ENCODE peak calls at places on chromosomes 12 and 14, in ten cellular contexts. O, U, M, S, Q, C, D, J, G and B are unnamed samples.

GRCh38 chr12:106030210-106031175 is 108.3 kb downstream of the NUAK1 start:
- DNase-seq in U (no peak), S (no peak), C (no peak), J (no peak), Q (no peak), G (peak; percentile 15), M (no peak), O (peak; percentile 17), D (no peak), B (no peak)

GRCh38 chr14:105738638-105739037 is 212.3 kb downstream of the TMEM121 start:
- DNase-seq in G (no peak), D (no peak), J (no peak), Q (no peak), U (no peak), O (no peak), M (no peak), C (no peak), S (no peak), B (peak; percentile 64)

GRCh38 chr14:102584871-102585869 is 7.3 kb upstream of the RCOR1 start:
- DNase-seq in C (peak; percentile 61), U (peak; percentile 56), Q (no peak), G (peak; percentile 43), S (no peak), J (no peak), O (peak; percentile 88), D (no peak), M (no peak), B (no peak)

GRCh38 chr12:110971189-110971920 is 51.0 kb upstream of the MYL2 start:
- DNase-seq in U (no peak), D (no peak), G (no peak), J (no peak), Q (no peak), C (no peak), S (no peak), M (no peak), O (no peak), B (no peak)

GRCh38 chr14:70665448-70666363 is 24.0 kb downstream of the TTC9 start:
- DNase-seq in U (peak; percentile 84), C (peak; percentile 91), Q (no peak), G (no peak), D (no peak), O (no peak), S (peak; percentile 33), M (peak; percentile 45), J (no peak), B (no peak)

GRCh38 chr12:29741342-29742241 is 42.1 kb downstream of the TMTC1 start:
- DNase-seq in S (no peak), D (no peak), G (no peak), U (no peak), M (no peak), O (no peak), Q (no peak), C (no peak), J (no peak), B (no peak)

GRCh38 chr12:118164798-118165486 is 29.0 kb downstream of the PEBP1 start:
- DNase-seq in G (peak; percentile 56), D (no peak), O (peak; percentile 83), U (no peak), J (no peak), M (peak; percentile 18), C (no peak), S (no peak), Q (peak; percentile 10), B (no peak)

GRCh38 chr12:127400231-127400630 is 866.7 kb upstream of the TMEM132C start:
- DNase-seq in M (no peak), U (no peak), D (no peak), C (no peak), O (no peak), Q (no peak), G (no peak), S (no peak), J (no peak), B (no peak)

GRCh38 chr14:35389315-35389667 is 15.3 kb downstream of the NFKBIA start:
- DNase-seq in D (no peak), C (no peak), J (no peak), Q (no peak), O (no peak), U (no peak), M (no peak), S (no peak), G (no peak), B (no peak)

GRCh38 chr12:132490481-132491348 is 764 bp downstream of the FBRSL1 start:
- DNase-seq in D (peak; percentile 90), O (no peak), C (no peak), S (no peak), U (no peak), J (no peak), Q (no peak), M (no peak), G (peak; percentile 66), B (peak; percentile 92)

GRCh38 chr14:101977311-101978071 is 13.1 kb downstream of the DYNC1H1 start:
- DNase-seq in U (no peak), D (no peak), C (no peak), S (no peak), Q (no peak), O (no peak), M (no peak), J (no peak), G (no peak), B (no peak)

GRCh38 chr14:77988096-77988870 is 181.9 kb upstream of the NRXN3 start:
- DNase-seq in U (no peak), J (no peak), S (no peak), O (no peak), M (no peak), G (no peak), D (no peak), C (no peak), Q (no peak), B (no peak)

GRCh38 chr12:64036414-64036813 is 185.7 kb downstream of the KICS2 start:
- DNase-seq in G (no peak), D (no peak), Q (no peak), C (no peak), U (no peak), M (no peak), J (no peak), O (no peak), S (no peak), B (no peak)

GRCh38 chr14:38143651-38144505 is 63.8 kb upstream of the SSTR1 start:
- DNase-seq in Q (no peak), D (no peak), U (no peak), J (no peak), M (no peak), S (no peak), O (peak; percentile 61), G (no peak), C (no peak), B (no peak)

GRCh38 chr12:113214938-113215400 is 6.3 kb upstream of the TPCN1 start:
- DNase-seq in D (no peak), O (no peak), Q (peak; percentile 81), U (peak; percentile 53), C (no peak), J (peak; percentile 91), M (peak; percentile 93), S (no peak), G (peak; percentile 45), B (no peak)

GRCh38 chr12:51686727-51687126 is 95.7 kb downstream of the SCN8A start:
- DNase-seq in D (no peak), M (no peak), S (no peak), O (no peak), G (no peak), Q (no peak), U (no peak), C (no peak), J (no peak), B (no peak)

GRCh38 chr14:94306047-94306978 is 13.2 kb upstream of the SERPINA10 start:
- DNase-seq in U (no peak), S (no peak), D (no peak), G (no peak), C (no peak), Q (no peak), J (no peak), O (no peak), M (no peak), B (no peak)

GRCh38 chr14:71324767-71325272 is 417.6 kb downstream of the PCNX1 start:
- DNase-seq in S (no peak), U (peak; percentile 37), O (peak; percentile 66), J (no peak), M (no peak), D (no peak), G (no peak), Q (no peak), C (no peak), B (no peak)

GRCh38 chr12:25592725-25593495 is 39.8 kb upstream of the LMNTD1 start:
- DNase-seq in Q (no peak), G (no peak), J (no peak), O (no peak), S (no peak), D (no peak), M (no peak), U (no peak), C (no peak), B (no peak)

GRCh38 chr12:37672655-37673260 is 643.8 kb upstream of the ALG10B start:
- DNase-seq in C (no peak), Q (no peak), S (no peak), M (no peak), U (no peak), O (peak; percentile 0), G (no peak), D (no peak), J (no peak), B (no peak)

GRCh38 chr12:15700595-15700994 is 88.6 kb downstream of the EPS8 start:
- DNase-seq in G (no peak), D (no peak), S (no peak), Q (no peak), C (no peak), O (no peak), M (peak; percentile 85), U (no peak), J (no peak), B (no peak)

GRCh38 chr12:9792961-9793617 is 32.4 kb upstream of the CD69 start:
- DNase-seq in Q (no peak), D (no peak), U (no peak), M (no peak), J (no peak), O (no peak), C (no peak), G (no peak), S (no peak), B (no peak)
- TF ChIP-seq POLR2AphosphoS5 in Q (no peak), D (no peak), U (no peak), M (no peak), J (no peak), O (no peak), C (no peak), G (no peak), S (no peak), B (no peak)

GRCh38 chr12:11893998-11894397 is 176.7 kb upstream of the BCL2L14 start:
- DNase-seq in J (no peak), C (no peak), O (no peak), Q (no peak), S (no peak), U (no peak), D (no peak), M (no peak), G (no peak), B (no peak)
- TF ChIP-seq POLR2AphosphoS5 in J (no peak), C (no peak), O (no peak), Q (no peak), S (no peak), U (no peak), D (no peak), M (no peak), G (no peak), B (no peak)

GRCh38 chr14:24312736-24313507 is 1.6 kb downstream of the LTB4R start:
- DNase-seq in S (no peak), O (no peak), Q (no peak), G (no peak), U (peak; percentile 62), C (no peak), M (no peak), J (peak; percentile 74), D (no peak), B (peak; percentile 86)
- TF ChIP-seq POLR2AphosphoS5 in S (peak; percentile 24), O (no peak), Q (peak; percentile 57), G (no peak), U (no peak), C (no peak), M (no peak), J (no peak), D (peak; percentile 79), B (no peak)

GRCh38 chr12:46160081-46160980 is 108.5 kb downstream of the SLC38A1 start:
- DNase-seq in G (peak; percentile 34), S (no peak), U (no peak), M (no peak), J (peak; percentile 70), O (no peak), D (no peak), Q (no peak), C (no peak), B (no peak)
- TF ChIP-seq POLR2AphosphoS5 in G (peak; percentile 73), S (no peak), U (peak; percentile 5), M (no peak), J (peak; percentile 26), O (no peak), D (no peak), Q (no peak), C (peak; percentile 52), B (no peak)